ENCODE peak calls at places on chromosome 14, in nine cellular contexts. K is NB4; U is activated CD4-positive, alpha-beta memory T cell treated with anti-CD3 and anti-CD28 coated beads for 36 hours; T is Peyer's patch; M is HuH-7.5; F is mucosa of gallbladder; H is stimulated activated CD8-positive, alpha-beta memory T cell treated with anti-CD3 and anti-CD28 coated beads, Interleukin-2, amount 100 ng/mL, for 48 hours; V is BE2C; S is NCI-H446. Q is an unnamed sample.

GRCh38 chr14:22699801-22700564 is 55.8 kb upstream of the OR6J1 start:
- DNase-seq in K (peak), U (no peak), T (no peak), M (no peak), F (peak), H (no peak), V (no peak), S (no peak), Q (no peak)

GRCh38 chr14:57168138-57168695 is 100.5 kb downstream of the EXOC5 start:
- DNase-seq in K (no peak), U (no peak), T (no peak), M (no peak), F (no peak), H (no peak), V (no peak), S (no peak), Q (no peak)

GRCh38 chr14:74804219-74804825 is 41.2 kb downstream of the YLPM1 start:
- DNase-seq in K (peak), U (peak), T (no peak), M (peak), F (no peak), H (no peak), V (peak), S (peak), Q (peak)

GRCh38 chr14:104792101-104792884 is 3.3 kb downstream of the AKT1 start:
- DNase-seq in K (no peak), U (no peak), T (no peak), M (no peak), F (no peak), H (no peak), V (no peak), S (no peak), Q (no peak)

GRCh38 chr14:61003571-61003970 is 22.5 kb downstream of the SLC38A6 start:
- DNase-seq in K (no peak), U (no peak), T (no peak), M (no peak), F (no peak), H (no peak), V (no peak), S (no peak), Q (no peak)

GRCh38 chr14:68309631-68310030 is 483.2 kb downstream of the ZFP36L1 start:
- DNase-seq in K (no peak), U (no peak), T (no peak), M (no peak), F (peak), H (no peak), V (no peak), S (no peak), Q (no peak)

GRCh38 chr14:103679351-103679750 is 35.9 kb downstream of the XRCC3 start:
- DNase-seq in K (peak), U (peak), T (peak), M (no peak), F (no peak), H (peak), V (peak), S (no peak), Q (peak)

GRCh38 chr14:103155013-103155412 is 31.8 kb downstream of the TNFAIP2 start:
- DNase-seq in K (peak), U (no peak), T (peak), M (peak), F (peak), H (no peak), V (peak), S (no peak), Q (no peak)

GRCh38 chr14:50943261-50943942 is 881 bp downstream of the PYGL start:
- DNase-seq in K (peak), U (peak), T (peak), M (peak), F (peak), H (no peak), V (no peak), S (no peak), Q (no peak)

GRCh38 chr14:60805881-60806569 is 71.5 kb downstream of the MNAT1 start:
- DNase-seq in K (no peak), U (no peak), T (no peak), M (no peak), F (no peak), H (no peak), V (no peak), S (no peak), Q (no peak)

Q was measured in activated CD8-positive, alpha-beta T cell treated with anti-CD3 and anti-CD28 coated beads for 36 hours.